ENCODE peak calls at places on chromosomes 1 and 21, in nine cellular contexts. Q is AG10803; V is neural progenitor cell; P is heart left ventricle; E is activated CD8-positive, alpha-beta T cell treated with anti-CD3 and anti-CD28 coated beads for 36 hours; H is cardiac fibroblast; K is omental fat pad; O is uterus; G is BE2C. S is an unnamed sample.

GRCh38 chr1:245800901-245801605 is 646.3 kb downstream of the KIF26B start:
- DNase-seq in E (no peak), V (no peak), O (no peak), K (no peak), H (no peak), Q (no peak), P (no peak), G (no peak), S (no peak)

GRCh38 chr1:66262233-66262632 is 271.7 kb upstream of the SGIP1 start:
- DNase-seq in O (peak), Q (peak), E (no peak), K (no peak), V (no peak), P (no peak), H (peak), G (no peak), S (no peak)

GRCh38 chr1:81414417-81415087 is 386.2 kb upstream of the ADGRL2 start:
- DNase-seq in K (peak), H (peak), G (peak), E (peak), P (peak), V (peak), O (peak), Q (peak), S (peak)

GRCh38 chr1:236020359-236021000 is 44.4 kb downstream of the NID1 start:
- DNase-seq in H (peak), K (no peak), G (no peak), E (no peak), Q (peak), V (no peak), O (peak), P (no peak), S (no peak)

GRCh38 chr1:99906535-99906934 is 56.4 kb downstream of the AGL start:
- DNase-seq in Q (no peak), E (no peak), K (no peak), V (no peak), G (no peak), P (no peak), O (no peak), H (no peak), S (no peak)

GRCh38 chr1:226697608-226698544 is 41.2 kb downstream of the ITPKB start:
- DNase-seq in V (no peak), P (no peak), O (no peak), E (no peak), G (no peak), Q (no peak), K (no peak), H (no peak), S (no peak)

GRCh38 chr1:150221552-150221951 is 14.4 kb downstream of the ANP32E start:
- DNase-seq in H (peak), Q (peak), V (no peak), O (no peak), P (no peak), G (no peak), E (no peak), K (no peak), S (no peak)

GRCh38 chr1:115969509-115969908 is 6.8 kb upstream of the SLC22A15 start:
- DNase-seq in P (no peak), Q (no peak), K (no peak), O (no peak), G (peak), E (peak), H (peak), V (peak), S (peak)

GRCh38 chr1:214637722-214638473 is 34.9 kb downstream of the CENPF start:
- DNase-seq in Q (peak), K (no peak), H (peak), O (no peak), P (no peak), V (peak), G (peak), E (peak), S (peak)

GRCh38 chr1:54424398-54424797 is 18.2 kb upstream of the SSBP3 start:
- DNase-seq in V (no peak), K (no peak), O (no peak), H (no peak), E (no peak), G (no peak), Q (no peak), P (no peak), S (no peak)

GRCh38 chr1:54421101-54421504 is 14.9 kb upstream of the SSBP3 start:
- DNase-seq in O (no peak), E (no peak), H (no peak), K (no peak), V (no peak), Q (peak), P (no peak), G (no peak), S (no peak)

GRCh38 chr1:54429838-54430237 is 23.6 kb upstream of the SSBP3 start:
- DNase-seq in P (no peak), G (no peak), O (no peak), Q (no peak), K (no peak), V (no peak), E (no peak), H (no peak), S (no peak)

GRCh38 chr1:54428838-54429513 is 22.8 kb upstream of the SSBP3 start:
- DNase-seq in K (no peak), V (no peak), H (peak), G (no peak), E (no peak), O (no peak), P (no peak), Q (no peak), S (no peak)

GRCh38 chr1:54425152-54425584 is 19.0 kb upstream of the SSBP3 start:
- DNase-seq in Q (no peak), O (no peak), H (no peak), V (no peak), K (no peak), E (no peak), P (no peak), G (no peak), S (no peak)
- TF ChIP-seq CTCF in Q (peak), O (no peak), H (no peak), V (no peak), K (no peak), E (no peak), P (peak), G (no peak), S (no peak)

GRCh38 chr1:15886613-15887167 is 39.2 kb downstream of the SPEN start:
- DNase-seq in H (no peak), E (no peak), K (no peak), Q (no peak), P (no peak), G (no peak), O (no peak), V (no peak), S (no peak)
- TF ChIP-seq CTCF in H (no peak), E (no peak), K (no peak), Q (no peak), P (no peak), G (no peak), O (peak), V (no peak), S (no peak)

DNA sequence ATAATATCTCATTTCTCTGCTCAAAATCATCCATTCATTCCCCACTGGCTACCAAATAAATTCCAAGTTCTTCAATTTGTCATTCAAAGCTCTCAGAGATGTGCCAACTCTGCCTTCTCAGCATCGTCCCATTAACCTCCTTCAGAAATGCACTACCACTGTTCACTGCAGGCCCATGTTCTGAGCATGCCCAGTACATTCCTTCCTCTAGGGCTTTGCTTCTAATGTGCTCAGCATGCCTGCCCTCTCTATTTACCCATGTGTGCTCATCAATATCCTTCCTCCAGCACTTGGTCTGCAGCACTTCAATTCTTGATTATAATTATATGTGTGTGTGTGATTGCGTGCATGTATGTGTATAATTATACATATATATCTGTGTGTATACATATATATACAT is 36.1 kb upstream of the RGS8 start:
- DNase-seq in O (no peak), H (peak), V (peak), G (no peak), K (no peak), E (no peak), Q (peak), P (no peak), S (peak)
- TF ChIP-seq CTCF in O (no peak), H (peak), V (peak), G (peak), K (no peak), E (no peak), Q (peak), P (no peak), S (peak)

DNA sequence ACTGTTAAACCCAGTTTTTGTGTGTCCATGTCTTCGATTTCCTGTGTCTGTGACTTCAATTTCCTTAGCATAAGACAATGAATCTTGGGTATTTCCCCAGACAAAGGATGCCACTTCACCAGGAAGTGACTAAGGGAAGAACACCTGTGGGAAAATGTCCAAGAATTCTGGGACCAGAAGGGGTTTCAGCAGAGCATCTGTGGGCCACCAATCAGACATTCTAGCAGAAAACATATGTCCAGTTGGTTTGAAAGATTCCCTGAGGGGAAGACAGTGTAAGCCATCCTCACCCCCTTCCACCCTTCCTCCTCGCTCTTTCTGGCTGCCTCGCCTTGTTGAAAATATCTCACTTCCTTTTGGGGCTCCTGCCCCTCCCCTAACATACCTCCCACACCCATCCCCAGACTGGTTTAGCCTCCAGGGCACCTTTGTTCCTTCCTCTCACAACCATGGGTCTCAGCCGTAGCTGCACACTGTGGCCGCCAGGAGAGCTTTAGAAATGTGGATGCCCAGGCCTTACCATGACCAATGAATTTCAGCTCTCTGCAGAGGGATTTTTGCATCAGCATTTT is 25.5 kb upstream of the IFNAR1 start:
- DNase-seq in Q (no peak), V (no peak), P (no peak), E (peak), H (no peak), K (no peak), O (no peak), G (no peak), S (no peak)
- TF ChIP-seq CTCF in Q (no peak), V (no peak), P (no peak), E (no peak), H (no peak), K (no peak), O (no peak), G (no peak), S (no peak)

DNA sequence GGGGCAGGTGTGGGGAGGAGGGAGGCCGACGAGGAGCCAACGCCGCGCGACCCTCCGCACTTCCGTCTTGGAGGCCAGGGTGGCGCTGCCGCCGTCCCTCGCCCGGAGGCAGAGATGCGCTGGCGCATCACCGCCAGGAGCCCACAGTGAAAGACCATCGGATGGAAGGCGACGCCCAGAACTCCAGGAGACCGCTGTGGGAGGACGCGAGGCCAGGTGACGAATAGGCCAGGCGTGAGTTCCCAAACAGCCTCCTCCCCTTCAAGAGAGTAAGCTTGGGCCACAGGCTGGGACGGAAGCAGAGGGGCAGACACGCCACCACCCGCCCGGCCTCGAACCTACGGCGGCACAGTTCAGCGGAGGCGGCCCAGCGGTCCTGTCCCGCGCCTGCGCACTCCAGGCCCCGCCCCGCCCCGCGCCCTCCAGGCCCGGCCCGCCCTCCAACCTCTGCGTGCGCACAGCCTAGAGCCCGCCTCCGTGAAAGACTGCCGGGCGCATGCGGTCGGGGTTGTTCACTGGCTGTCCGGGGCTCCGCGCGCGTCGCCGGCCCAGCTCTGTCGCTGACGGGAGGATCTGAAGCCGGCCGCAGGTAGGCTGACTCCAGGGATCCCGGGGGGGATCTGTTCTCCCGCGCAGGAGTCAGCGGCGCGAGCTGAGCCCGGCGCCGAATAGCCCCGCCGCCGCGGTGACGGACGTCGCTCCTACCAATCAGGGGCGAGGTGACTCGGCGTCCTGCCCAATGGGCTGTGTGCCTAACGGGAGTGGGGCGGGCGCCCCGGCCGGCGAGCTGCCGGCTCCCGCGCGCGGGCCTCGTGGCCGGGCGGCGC is at the start of gene CTPS1:
- DNase-seq in H (peak), P (peak), K (peak), V (peak), E (peak), Q (peak), O (peak), G (peak), S (peak)
- TF ChIP-seq CTCF in H (peak), P (no peak), K (no peak), V (peak), E (peak), Q (peak), O (peak), G (no peak), S (no peak)

GRCh38 chr1:161139765-161140164 is 7.3 kb upstream of the DEDD start:
- DNase-seq in Q (peak), O (no peak), G (peak), H (peak), K (no peak), P (no peak), E (peak), V (peak), S (no peak)
- TF ChIP-seq CTCF in Q (peak), O (peak), G (peak), H (peak), K (no peak), P (peak), E (peak), V (peak), S (peak)

GRCh38 chr1:207316141-207316540 is 5.3 kb upstream of the CD55 start:
- DNase-seq in G (no peak), Q (no peak), P (no peak), H (no peak), V (no peak), K (no peak), E (no peak), O (no peak), S (no peak)
- TF ChIP-seq CTCF in G (no peak), Q (no peak), P (no peak), H (no peak), V (no peak), K (no peak), E (no peak), O (no peak), S (no peak)

GRCh38 chr1:155057788-155058211 is 5.7 kb upstream of the EFNA4 start:
- DNase-seq in O (no peak), H (no peak), P (no peak), G (no peak), K (no peak), E (no peak), V (no peak), Q (no peak), S (no peak)
- TF ChIP-seq CTCF in O (no peak), H (peak), P (no peak), G (peak), K (no peak), E (no peak), V (no peak), Q (no peak), S (no peak)

DNA sequence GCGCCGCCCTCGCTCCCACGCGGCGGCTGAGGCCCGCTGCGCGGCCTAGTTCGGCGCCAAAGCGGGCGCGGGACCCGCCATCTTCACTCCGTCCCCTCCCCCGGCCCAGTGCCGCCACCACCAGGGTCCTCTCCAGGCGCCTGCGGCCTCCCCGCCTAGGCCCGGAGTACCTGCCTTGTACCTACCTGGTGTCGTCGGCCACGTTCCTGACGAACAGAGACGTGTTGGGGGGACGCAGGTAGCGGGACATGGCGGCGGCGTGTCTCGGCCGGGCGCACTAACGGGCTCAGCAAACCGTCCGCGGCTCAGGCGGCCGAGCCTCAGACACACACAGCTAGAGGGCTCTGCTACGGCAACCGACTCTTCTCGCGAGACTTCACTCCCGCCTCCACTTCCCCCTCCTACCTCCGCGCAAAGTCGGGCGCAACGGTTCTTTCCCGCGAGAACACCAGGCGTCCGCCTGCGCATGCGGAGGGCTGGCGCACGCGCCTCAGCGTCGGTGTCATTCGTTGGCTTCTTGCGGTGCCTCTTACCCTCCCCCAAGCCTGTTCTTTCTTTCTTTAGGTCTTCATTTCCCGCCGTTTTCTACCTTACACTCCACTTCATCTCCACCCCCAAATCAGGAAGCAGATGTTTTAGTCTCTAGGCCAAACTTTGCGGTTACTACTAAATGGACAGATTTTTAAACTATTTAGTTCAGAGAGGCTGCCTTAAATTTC is at the start of gene SRSF10:
- DNase-seq in E (peak), O (peak), V (peak), Q (peak), P (peak), K (peak), H (peak), G (peak), S (peak)
- TF ChIP-seq CTCF in E (no peak), O (peak), V (peak), Q (peak), P (peak), K (no peak), H (peak), G (peak), S (no peak)

GRCh38 chr1:182787002-182787324 is 2.6 kb upstream of the NPL start:
- DNase-seq in V (no peak), E (no peak), K (no peak), Q (no peak), H (no peak), G (no peak), P (no peak), O (no peak), S (no peak)

GRCh38 chr1:182783068-182783467 is 6.5 kb upstream of the NPL start:
- DNase-seq in H (no peak), O (no peak), Q (no peak), G (peak), K (no peak), V (peak), E (peak), P (no peak), S (peak)

GRCh38 chr1:182782587-182782913 is 7.0 kb upstream of the NPL start:
- DNase-seq in O (no peak), K (no peak), G (no peak), H (no peak), V (no peak), Q (no peak), P (no peak), E (no peak), S (no peak)

GRCh38 chr1:182786223-182787001 is 3.2 kb upstream of the NPL start:
- DNase-seq in H (peak), P (peak), E (peak), G (peak), O (peak), V (peak), Q (peak), K (no peak), S (peak)

GRCh38 chr1:182784556-182785171 is 4.9 kb upstream of the NPL start:
- DNase-seq in H (peak), G (peak), V (peak), K (no peak), Q (peak), E (peak), O (peak), P (no peak), S (no peak)
- TF ChIP-seq CTCF in H (peak), G (peak), V (peak), K (no peak), Q (peak), E (peak), O (peak), P (peak), S (peak)

S was measured in glutamatergic neuron.